ENCODE peak calls at places on chromosomes 4 and X, in nine cellular contexts. Z is GM23248, D is IMR-90, X is uterus, O is SK-N-SH, B is A549, T is astrocyte, Y is spleen, V is HCT116. A is an unnamed sample.

GRCh38 chr4:110260299-110260698 is 61.9 kb upstream of the ELOVL6 start:
- DNase-seq in Z (no peak), D (no peak), X (no peak), O (no peak), B (no peak), T (no peak), Y (no peak), V (no peak), A (no peak)

GRCh38 chr4:1670279-1670678 is 13.8 kb downstream of the FAM53A start:
- DNase-seq in Z (no peak), D (no peak), X (no peak), O (no peak), B (no peak), T (no peak), Y (no peak), V (no peak), A (no peak)

GRCh38 chr4:25552580-25553271 is 102.9 kb upstream of the SLC34A2 start:
- DNase-seq in Z (peak; percentile 2), D (no peak), X (no peak), O (no peak), B (peak; percentile 47), T (no peak), Y (no peak), V (no peak), A (no peak)

GRCh38 chr4:51894246-51894645 is 51.3 kb downstream of the DCUN1D4 start:
- DNase-seq in Z (peak; percentile 44), D (peak; percentile 35), X (no peak), O (no peak), B (no peak), T (peak; percentile 17), Y (no peak), V (no peak), A (peak; percentile 6)

GRCh38 chrX:68186552-68187262 is 246.6 kb downstream of the OPHN1 start:
- DNase-seq in Z (peak; percentile 30), D (peak; percentile 47), X (no peak), O (no peak), B (no peak), T (no peak), Y (no peak), V (no peak), A (no peak)

GRCh38 chr4:183229397-183229796 is 90.7 kb downstream of the CLDN22 start:
- DNase-seq in Z (peak; percentile 32), D (no peak), X (no peak), O (no peak), B (no peak), T (peak; percentile 40), Y (no peak), V (no peak), A (no peak)

GRCh38 chr4:110638347-110638746 is 15.5 kb upstream of the PITX2 start:
- DNase-seq in Z (no peak), D (no peak), X (no peak), O (no peak), B (no peak), T (no peak), Y (no peak), V (no peak), A (no peak)

GRCh38 chr4:107740950-107741701 is 21.1 kb upstream of the PAPSS1 start:
- DNase-seq in Z (peak; percentile 49), D (peak; percentile 60), X (peak; percentile 67), O (no peak), B (no peak), T (peak; percentile 25), Y (no peak), V (no peak), A (no peak)

DNA sequence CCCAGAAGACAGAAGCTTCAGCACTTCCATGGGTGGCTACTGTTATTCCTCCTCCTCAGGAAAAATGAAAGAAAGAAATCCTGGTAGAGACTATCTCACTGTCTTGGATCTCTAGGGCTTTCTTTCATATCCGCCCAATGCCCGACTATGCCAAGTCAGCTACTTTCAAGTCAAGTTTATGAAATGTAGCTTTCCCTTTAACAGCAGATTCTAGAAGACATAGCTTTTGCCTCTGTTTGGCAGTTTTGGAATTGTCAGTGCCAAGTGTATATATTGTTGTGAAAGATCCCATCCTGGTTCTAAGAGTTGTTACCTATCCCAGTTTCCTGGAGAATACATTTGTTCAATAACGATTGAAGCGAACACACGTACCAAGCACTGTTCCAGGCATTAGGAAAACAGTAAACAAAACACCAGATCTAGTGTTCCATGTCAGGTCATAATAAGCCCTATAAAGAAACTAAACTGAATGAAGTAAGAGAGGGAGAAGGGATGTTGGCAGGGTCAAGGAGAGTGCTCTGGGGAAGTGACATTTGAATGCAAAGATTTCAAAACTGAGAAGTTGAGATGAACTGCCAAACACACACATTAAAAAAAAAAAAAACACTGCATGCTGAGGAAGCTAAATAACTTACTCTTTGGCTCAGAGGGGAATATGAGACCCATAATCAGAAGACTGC is 14.5 kb upstream of the ENAM start:
- DNase-seq in Z (peak; percentile 32), D (no peak), X (no peak), O (no peak), B (no peak), T (no peak), Y (no peak), V (no peak), A (no peak)
- H3K4me1 ChIP-seq in Z (peaks cover 13% of the 10 kb centered on the region), D (no peaks in the 10 kb centered on the region), X (no peaks in the 10 kb centered on the region), O (no peaks in the 10 kb centered on the region), B (no peaks in the 10 kb centered on the region), T (no peaks in the 10 kb centered on the region), Y (no peaks in the 10 kb centered on the region), V (no peaks in the 10 kb centered on the region), A (peaks cover 10% of the 10 kb centered on the region)

GRCh38 chr4:122771724-122772123 is 39.2 kb downstream of the BBS12 start:
- DNase-seq in Z (no peak), D (no peak), X (no peak), O (no peak), B (no peak), T (no peak), Y (no peak), V (no peak), A (no peak)
- H3K4me1 ChIP-seq in Z (peaks cover 27% of the 10 kb centered on the region), D (peaks cover 12% of the 10 kb centered on the region), X (no peaks in the 10 kb centered on the region), O (peaks cover 11% of the 10 kb centered on the region), B (peaks cover 18% of the 10 kb centered on the region), T (no peaks in the 10 kb centered on the region), Y (no peaks in the 10 kb centered on the region), V (peaks cover 9% of the 10 kb centered on the region), A (peaks cover 6% of the 10 kb centered on the region)

DNA sequence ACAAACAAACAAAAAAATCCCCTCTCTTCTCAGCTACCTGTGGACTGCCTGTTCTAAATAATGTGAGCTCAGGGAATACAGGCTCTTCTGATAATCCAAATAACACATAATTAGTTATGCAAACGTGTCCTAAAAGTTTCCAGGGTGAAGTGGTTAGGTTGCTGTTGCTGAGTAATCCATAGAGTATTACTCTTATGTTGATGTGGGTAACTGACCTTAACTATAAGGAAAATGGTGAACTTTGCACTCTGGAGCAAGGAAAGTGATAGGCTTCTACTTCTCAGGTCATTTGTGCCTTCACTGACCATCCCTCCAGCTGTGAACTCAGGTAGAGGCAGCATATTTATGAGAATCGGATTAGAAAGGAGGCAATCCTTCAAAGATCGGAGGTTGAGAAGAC is 19.9 kb downstream of the MSN start:
- DNase-seq in Z (no peak), D (no peak), X (no peak), O (no peak), B (no peak), T (no peak), Y (no peak), V (no peak), A (no peak)
- H3K4me1 ChIP-seq in Z (peaks cover 61% of the 10 kb centered on the region), D (peaks cover 17% of the 10 kb centered on the region), X (no peaks in the 10 kb centered on the region), O (no peaks in the 10 kb centered on the region), B (peaks cover 63% of the 10 kb centered on the region), T (peaks cover 44% of the 10 kb centered on the region), Y (peaks cover 59% of the 10 kb centered on the region), V (peaks cover 15% of the 10 kb centered on the region), A (peaks cover 5% of the 10 kb centered on the region)

DNA sequence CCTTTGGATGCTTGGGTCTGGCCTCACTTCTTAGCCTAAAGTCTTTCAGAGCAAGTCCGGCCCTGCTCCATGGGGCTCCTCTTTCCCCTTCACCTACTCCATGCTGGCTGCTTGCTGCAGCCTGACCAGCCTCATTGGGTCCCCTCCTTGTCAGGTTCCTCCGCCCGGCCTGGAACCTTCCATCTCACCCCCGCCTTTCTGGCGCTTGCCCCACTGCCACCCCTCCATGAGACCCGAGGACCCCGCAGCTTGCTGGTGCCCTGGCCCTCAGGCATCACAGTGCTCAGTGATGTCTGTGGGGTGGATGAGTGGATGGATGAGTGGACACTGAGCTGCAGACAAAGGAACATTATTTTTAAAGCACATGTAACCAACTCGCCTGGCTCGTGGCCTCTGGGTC is 24.7 kb downstream of the SORCS2 start:
- DNase-seq in Z (no peak), D (no peak), X (no peak), O (no peak), B (no peak), T (no peak), Y (no peak), V (no peak), A (no peak)
- H3K4me1 ChIP-seq in Z (peaks cover 8% of the 10 kb centered on the region), D (peaks cover 8% of the 10 kb centered on the region), X (no peaks in the 10 kb centered on the region), O (peaks cover 7% of the 10 kb centered on the region), B (peaks cover 22% of the 10 kb centered on the region), T (peaks cover 11% of the 10 kb centered on the region), Y (no peaks in the 10 kb centered on the region), V (peaks cover 15% of the 10 kb centered on the region), A (no peaks in the 10 kb centered on the region)

GRCh38 chr4:176898791-176899190 is 106.1 kb upstream of the VEGFC start:
- DNase-seq in Z (no peak), D (no peak), X (no peak), O (no peak), B (no peak), T (no peak), Y (no peak), V (no peak), A (no peak)
- H3K4me1 ChIP-seq in Z (peaks cover 26% of the 10 kb centered on the region), D (peaks cover 3% of the 10 kb centered on the region), X (no peaks in the 10 kb centered on the region), O (no peaks in the 10 kb centered on the region), B (peaks cover 11% of the 10 kb centered on the region), T (peaks cover 13% of the 10 kb centered on the region), Y (no peaks in the 10 kb centered on the region), V (peaks cover 17% of the 10 kb centered on the region), A (peaks cover 7% of the 10 kb centered on the region)

GRCh38 chr4:41209901-41210300 is 4.4 kb downstream of the APBB2 start:
- DNase-seq in Z (no peak), D (no peak), X (no peak), O (no peak), B (no peak), T (no peak), Y (no peak), V (no peak), A (no peak)

GRCh38 chr4:41207330-41207831 is 7.0 kb downstream of the APBB2 start:
- DNase-seq in Z (peak; percentile 58), D (no peak), X (peak; percentile 26), O (no peak), B (no peak), T (no peak), Y (no peak), V (no peak), A (no peak)

GRCh38 chr4:41212221-41213203 is 1.8 kb downstream of the APBB2 start:
- DNase-seq in Z (peak; percentile 77), D (peak; percentile 64), X (peak; percentile 41), O (peak; percentile 55), B (peak; percentile 62), T (peak; percentile 59), Y (no peak), V (no peak), A (peak; percentile 38)

GRCh38 chr4:41205854-41206460 is 8.4 kb downstream of the APBB2 start:
- DNase-seq in Z (peak; percentile 30), D (peak; percentile 29), X (no peak), O (no peak), B (no peak), T (no peak), Y (no peak), V (no peak), A (no peak)

GRCh38 chr4:41209187-41209586 is 5.2 kb downstream of the APBB2 start:
- DNase-seq in Z (no peak), D (no peak), X (no peak), O (no peak), B (no peak), T (peak; percentile 47), Y (no peak), V (no peak), A (peak; percentile 11)
- H3K4me1 ChIP-seq in Z (peaks cover 58% of the 10 kb centered on the region), D (peaks cover 21% of the 10 kb centered on the region), X (peaks cover 7% of the 10 kb centered on the region), O (peaks cover 15% of the 10 kb centered on the region), B (peaks cover 29% of the 10 kb centered on the region), T (peaks cover 42% of the 10 kb centered on the region), Y (peaks cover 4% of the 10 kb centered on the region), V (peaks cover 81% of the 10 kb centered on the region), A (peaks cover 21% of the 10 kb centered on the region)